ENCODE peak calls at places on chromosomes 6 and 20, in six cellular contexts. F is posterior vena cava; L is activated CD4-positive, CD25-positive, alpha-beta regulatory T cell; O is iris pigment epithelial cell; H is HCT116; Y is retina. W is an unnamed sample.

GRCh38 chr20:42775866-42776265 is 413.8 kb downstream of the PTPRT start:
- DNase-seq in F (no peak), L (no peak), O (no peak), H (no peak), Y (no peak), W (no peak)

GRCh38 chr20:36154696-36155628 is at the start of gene EPB41L1:
- DNase-seq in F (no peak), L (no peak), O (no peak), H (no peak), Y (peak; percentile 76), W (peak; percentile 84)

GRCh38 chr6:76644231-76644630 is 571.8 kb upstream of the IMPG1 start:
- DNase-seq in F (no peak), L (no peak), O (peak; percentile 8), H (no peak), Y (no peak), W (no peak)

GRCh38 chr6:77403424-77403823 is 59.9 kb downstream of the HTR1B start:
- DNase-seq in F (no peak), L (no peak), O (peak; percentile 45), H (peak; percentile 3), Y (no peak), W (no peak)

GRCh38 chr20:17655865-17656489 is 26.1 kb downstream of the RRBP1 start:
- DNase-seq in F (no peak), L (no peak), O (peak; percentile 47), H (no peak), Y (no peak), W (no peak)

GRCh38 chr6:90893385-90893784 is 306.5 kb upstream of the MAP3K7 start:
- DNase-seq in F (no peak), L (no peak), O (no peak), H (no peak), Y (no peak), W (no peak)

GRCh38 chr6:92297101-92297500 is 1122.3 kb downstream of the EPHA7 start:
- DNase-seq in F (no peak), L (no peak), O (peak; percentile 19), H (no peak), Y (no peak), W (no peak)

GRCh38 chr6:82385102-82385501 is 21.5 kb downstream of the TPBG start:
- DNase-seq in F (no peak), L (no peak), O (no peak), H (no peak), Y (no peak), W (no peak)

GRCh38 chr20:44961868-44962267 is 1.7 kb upstream of the TOMM34 start:
- DNase-seq in F (no peak), L (no peak), O (peak; percentile 67), H (no peak), Y (no peak), W (no peak)

GRCh38 chr6:7341989-7342742 is 29.2 kb upstream of the SSR1 start:
- DNase-seq in F (no peak), L (no peak), O (no peak), H (peak; percentile 23), Y (no peak), W (no peak)

GRCh38 chr6:161254126-161254753 is 19.6 kb downstream of the AGPAT4 start:
- DNase-seq in F (no peak), L (no peak), O (peak; percentile 82), H (no peak), Y (no peak), W (no peak)

GRCh38 chr6:105808571-105808970 is 277.6 kb upstream of the PRDM1 start:
- DNase-seq in F (no peak), L (no peak), O (no peak), H (no peak), Y (no peak), W (no peak)

GRCh38 chr6:3796396-3796795 is 44.9 kb upstream of the PXDC1 start:
- DNase-seq in F (no peak), L (no peak), O (no peak), H (no peak), Y (no peak), W (no peak)

GRCh38 chr6:61887425-61887824 is 398.6 kb downstream of the KHDRBS2 start:
- DNase-seq in F (no peak), L (no peak), O (peak; percentile 18), H (no peak), Y (no peak), W (no peak)

GRCh38 chr20:11378252-11378651 is 539.4 kb upstream of the BTBD3 start:
- DNase-seq in F (no peak), L (no peak), O (no peak), H (no peak), Y (no peak), W (no peak)

GRCh38 chr6:63740709-63741108 is 105.1 kb downstream of the PHF3 start:
- DNase-seq in F (no peak), L (no peak), O (peak; percentile 83), H (peak; percentile 65), Y (no peak), W (no peak)

GRCh38 chr6:42406296-42407280 is 45.1 kb downstream of the TRERF1 start:
- DNase-seq in F (no peak), L (no peak), O (peak; percentile 15), H (no peak), Y (no peak), W (no peak)

GRCh38 chr20:15836634-15837033 is 736.6 kb downstream of the KIF16B start:
- DNase-seq in F (no peak), L (no peak), O (no peak), H (no peak), Y (no peak), W (no peak)

GRCh38 chr6:69179681-69180080 is 544.6 kb downstream of the ADGRB3 start:
- DNase-seq in F (no peak), L (no peak), O (peak; percentile 16), H (no peak), Y (no peak), W (no peak)

GRCh38 chr20:1891263-1892121 is 3.7 kb upstream of the SIRPA start:
- DNase-seq in F (no peak), L (no peak), O (no peak), H (no peak), Y (no peak), W (no peak)

GRCh38 chr6:36837686-36838085 is 1.6 kb downstream of the CPNE5 start:
- DNase-seq in F (no peak), L (no peak), O (no peak), H (no peak), Y (peak; percentile 21), W (no peak)

GRCh38 chr20:59835448-59836395 is 97.7 kb downstream of the SYCP2 start:
- DNase-seq in F (peak; percentile 74), L (no peak), O (no peak), H (no peak), Y (peak; percentile 76), W (peak; percentile 88)

GRCh38 chr6:150930816-150931215 is 65.3 kb downstream of the MTHFD1L start:
- DNase-seq in F (no peak), L (no peak), O (peak; percentile 71), H (no peak), Y (no peak), W (no peak)

GRCh38 chr20:63746766-63747315 is 7.3 kb downstream of the SLC2A4RG start:
- DNase-seq in F (no peak), L (no peak), O (no peak), H (no peak), Y (no peak), W (peak; percentile 71)

GRCh38 chr20:25259788-25260254 is 11.9 kb downstream of the PYGB start:
- DNase-seq in F (peak; percentile 61), L (no peak), O (no peak), H (no peak), Y (no peak), W (no peak)

GRCh38 chr6:23415819-23416427 is 710.1 kb upstream of the NRSN1 start:
- DNase-seq in F (no peak), L (no peak), O (no peak), H (no peak), Y (no peak), W (no peak)

GRCh38 chr20:10580700-10581099 is 93.1 kb downstream of the JAG1 start:
- DNase-seq in F (no peak), L (no peak), O (no peak), H (no peak), Y (no peak), W (no peak)

GRCh38 chr20:57399587-57400261 is 8.5 kb downstream of the RBM38 start:
- DNase-seq in F (peak; percentile 81), L (no peak), O (peak; percentile 22), H (no peak), Y (no peak), W (peak; percentile 74)

GRCh38 chr6:31769684-31770371 is 7.3 kb downstream of the VWA7 start:
- DNase-seq in F (peak; percentile 91), L (peak; percentile 62), O (peak; percentile 53), H (peak; percentile 42), Y (peak; percentile 29), W (no peak)

GRCh38 chr6:109031416-109031815 is 63.2 kb downstream of the SESN1 start:
- DNase-seq in F (no peak), L (no peak), O (no peak), H (no peak), Y (no peak), W (no peak)

GRCh38 chr6:34247481-34248197 is 1.2 kb downstream of the SMIM29 start:
- DNase-seq in F (peak; percentile 58), L (no peak), O (no peak), H (no peak), Y (no peak), W (peak; percentile 73)

GRCh38 chr20:16005612-16006493 is 567.4 kb downstream of the KIF16B start:
- DNase-seq in F (no peak), L (no peak), O (no peak), H (no peak), Y (peak; percentile 39), W (no peak)

GRCh38 chr6:29953001-29953436 is 10.7 kb downstream of the HLA-A start:
- DNase-seq in F (no peak), L (no peak), O (no peak), H (peak; percentile 56), Y (no peak), W (no peak)

GRCh38 chr6:128438311-128438916 is 82.0 kb downstream of the PTPRK start:
- DNase-seq in F (no peak), L (no peak), O (peak; percentile 6), H (no peak), Y (no peak), W (no peak)